ENCODE peak calls at places on chromosomes 2 and 18, in nine cellular contexts. U is AG04449, M is brain microvascular endothelial cell, Y is esophagus muscularis mucosa, T is left lung, I is psoas muscle, F is PC-9, Q is neural progenitor cell, C is transverse colon. P is an unnamed sample.
A peak's percentile ranks its signal among the peaks of the same experiment; 100 is the strongest.

GRCh38 chr2:239587836-239588235 is 187.0 kb upstream of the HDAC4 start:
- DNase-seq in Y (no peak), F (no peak), M (no peak), T (no peak), C (no peak), U (no peak), I (no peak), Q (no peak), P (no peak)

GRCh38 chr2:129231924-129232323 is 747.5 kb upstream of the RAB6C start:
- DNase-seq in M (no peak), U (no peak), F (no peak), Y (peak; percentile 47), Q (no peak), T (no peak), C (no peak), I (no peak), P (no peak)

GRCh38 chr18:62616331-62616805 is 93.5 kb downstream of the ZCCHC2 start:
- DNase-seq in M (peak; percentile 40), I (peak; percentile 30), Y (no peak), C (no peak), Q (no peak), U (no peak), F (no peak), T (no peak), P (peak; percentile 92)

GRCh38 chr2:25301453-25302352 is 40.0 kb downstream of the DNMT3A start:
- DNase-seq in M (peak; percentile 67), T (no peak), Q (no peak), Y (no peak), C (peak; percentile 34), I (no peak), F (peak; percentile 67), U (peak; percentile 31), P (peak; percentile 83)

GRCh38 chr2:113211226-113212105 is 37.7 kb downstream of the PSD4 start:
- DNase-seq in Y (no peak), U (no peak), Q (no peak), C (no peak), M (no peak), T (no peak), F (peak; percentile 67), I (peak; percentile 35), P (peak; percentile 82)

GRCh38 chr2:45412754-45413379 is 198.2 kb downstream of the SRBD1 start:
- DNase-seq in M (no peak), Y (no peak), U (no peak), Q (no peak), F (no peak), T (no peak), C (no peak), I (no peak), P (peak; percentile 23)

GRCh38 chr2:241680827-241681599 is 5.6 kb downstream of the DTYMK start:
- DNase-seq in I (peak; percentile 60), Q (no peak), F (peak; percentile 50), C (no peak), M (peak; percentile 97), T (peak; percentile 24), U (peak; percentile 93), Y (no peak), P (peak; percentile 98)

GRCh38 chr18:48321121-48321520 is 88.1 kb downstream of the ZBTB7C start:
- DNase-seq in T (no peak), M (no peak), C (no peak), U (no peak), Y (no peak), I (no peak), F (no peak), Q (no peak), P (no peak)

GRCh38 chr2:38653715-38654494 is 12.0 kb upstream of the GALM start:
- DNase-seq in C (no peak), Q (no peak), M (no peak), T (no peak), I (no peak), Y (no peak), U (no peak), F (no peak), P (peak; percentile 29)

GRCh38 chr2:241579281-241579680 is 20.7 kb downstream of the BOK start:
- DNase-seq in M (no peak), I (no peak), Y (no peak), U (no peak), F (no peak), T (no peak), Q (no peak), C (no peak), P (no peak)

GRCh38 chr2:152407806-152408205 is 72.8 kb downstream of the FMNL2 start:
- DNase-seq in I (no peak), M (no peak), Q (no peak), F (no peak), U (no peak), C (no peak), Y (peak; percentile 42), T (no peak), P (no peak)

GRCh38 chr2:105252271-105252670 is 10.7 kb downstream of the GPR45 start:
- DNase-seq in Y (no peak), F (no peak), C (no peak), I (no peak), T (no peak), U (no peak), M (no peak), Q (peak; percentile 34), P (no peak)

GRCh38 chr18:36692909-36693308 is 135.9 kb downstream of the TPGS2 start:
- DNase-seq in I (no peak), Y (no peak), C (no peak), Q (no peak), T (no peak), F (no peak), M (no peak), U (no peak), P (peak; percentile 50)

GRCh38 chr2:227297052-227297451 is 28.0 kb upstream of the MFF start:
- DNase-seq in F (no peak), Y (no peak), I (no peak), Q (no peak), T (no peak), C (no peak), U (no peak), M (no peak), P (no peak)

GRCh38 chr2:157322432-157322831 is 3.2 kb downstream of the ERMN start:
- DNase-seq in C (no peak), Y (no peak), M (no peak), U (no peak), F (no peak), T (no peak), I (no peak), Q (no peak), P (no peak)

GRCh38 chr2:29599946-29600345 is 321.4 kb downstream of the ALK start:
- DNase-seq in C (no peak), Y (no peak), T (no peak), F (no peak), U (no peak), I (no peak), Q (no peak), M (no peak), P (no peak)
- H3K4me3 ChIP-seq in C (no peak overlapping the region), Y (no peak overlapping the region), T (no peak overlapping the region), F (no peak overlapping the region), U (no peak overlapping the region), I (no peak overlapping the region), Q (no peak overlapping the region), M (no peak overlapping the region), P (no peak overlapping the region)

GRCh38 chr18:29874519-29875098 is 1167.9 kb downstream of the DSC3 start:
- DNase-seq in Y (no peak), F (no peak), I (no peak), T (no peak), Q (peak; percentile 61), C (no peak), M (no peak), U (no peak), P (no peak)
- TF ChIP-seq CTCF in Y (peak; percentile 53), F (peak; percentile 64), I (peak; percentile 15), T (peak; percentile 28), Q (peak; percentile 71), C (peak; percentile 34), M (peak; percentile 58), U (no peak), P (peak; percentile 26)

GRCh38 chr2:39734451-39734850 is 44.6 kb downstream of the THUMPD2 start:
- DNase-seq in C (no peak), M (no peak), I (no peak), T (no peak), U (no peak), F (no peak), Y (no peak), Q (no peak), P (no peak)

GRCh38 chr2:39737661-39738060 is 41.4 kb downstream of the THUMPD2 start:
- DNase-seq in F (no peak), Q (peak; percentile 38), T (no peak), I (no peak), Y (no peak), M (peak; percentile 91), C (no peak), U (peak; percentile 53), P (peak; percentile 61)

GRCh38 chr2:39735648-39736047 is 43.4 kb downstream of the THUMPD2 start:
- DNase-seq in Y (no peak), F (no peak), T (no peak), I (no peak), M (no peak), U (no peak), Q (no peak), C (no peak), P (no peak)

GRCh38 chr2:39738941-39739340 is 40.1 kb downstream of the THUMPD2 start:
- DNase-seq in F (no peak), T (no peak), M (no peak), C (no peak), Y (no peak), I (no peak), U (no peak), Q (no peak), P (no peak)

GRCh38 chr2:39736593-39736992 is 42.5 kb downstream of the THUMPD2 start:
- DNase-seq in M (peak; percentile 92), I (no peak), U (peak; percentile 79), C (no peak), Q (no peak), T (no peak), Y (no peak), F (no peak), P (peak; percentile 18)
- H3K4me3 ChIP-seq in M (no peak overlapping the region), I (no peak overlapping the region), U (no peak overlapping the region), C (no peak overlapping the region), Q (no peak overlapping the region), T (no peak overlapping the region), Y (no peak overlapping the region), F (no peak overlapping the region), P (no peak overlapping the region)

GRCh38 chr2:191866195-191866594 is 19.3 kb upstream of the CAVIN2 start:
- DNase-seq in M (no peak), Y (no peak), U (no peak), C (no peak), Q (no peak), T (no peak), I (no peak), F (no peak), P (peak; percentile 18)
- TF ChIP-seq CTCF in M (no peak), Y (no peak), U (no peak), C (no peak), Q (peak; percentile 19), T (no peak), I (no peak), F (no peak), P (no peak)

GRCh38 chr2:30252723-30253688 is 21.7 kb downstream of the LBH start:
- DNase-seq in I (peak; percentile 40), F (peak; percentile 87), T (no peak), M (peak; percentile 87), Q (no peak), C (peak; percentile 26), U (no peak), Y (no peak), P (peak; percentile 50)
- H3K4me3 ChIP-seq in I (no peak overlapping the region), F (no peak overlapping the region), T (no peak overlapping the region), M (no peak overlapping the region), Q (no peak overlapping the region), C (no peak overlapping the region), U (no peak overlapping the region), Y (no peak overlapping the region), P (no peak overlapping the region)

GRCh38 chr2:71609958-71610357 is 156.6 kb downstream of the DYSF start:
- DNase-seq in I (no peak), F (peak; percentile 52), Y (no peak), Q (no peak), U (peak; percentile 7), M (no peak), T (no peak), C (no peak), P (no peak)
- TF ChIP-seq CTCF in I (peak; percentile 33), F (peak; percentile 63), Y (peak; percentile 33), Q (no peak), U (peak; percentile 23), M (peak; percentile 21), T (peak; percentile 16), C (peak; percentile 13), P (peak; percentile 5)

P was measured in foreskin fibroblast.